ENCODE peak calls at places on chromosomes 2 and 18, in seven cellular contexts. O is AG08395; U is activated CD8-positive, alpha-beta memory T cell treated with anti-CD3 and anti-CD28 coated beads for 24 hours; N is CD4-positive, CD25-positive, alpha-beta regulatory T cell; T is hypothalamus; M is C1 segment of cervical spinal cord; X is memory B cell. G is an unnamed sample.

GRCh38 chr18:40413160-40413559 is 1541.9 kb upstream of the PIK3C3 start:
- DNase-seq in M (peak), U (no peak), N (no peak), T (no peak), O (peak), X (no peak), G (no peak)

GRCh38 chr2:116952254-116952653 is 862.2 kb upstream of the DDX18 start:
- DNase-seq in O (no peak), N (no peak), T (no peak), X (no peak), M (no peak), U (no peak), G (no peak)

GRCh38 chr2:123546348-123546747 is 478.7 kb upstream of the CNTNAP5 start:
- DNase-seq in N (no peak), U (no peak), M (no peak), T (no peak), O (no peak), X (no peak), G (no peak)

GRCh38 chr2:146523218-146523617 is 1321.6 kb upstream of the ACVR2A start:
- DNase-seq in T (no peak), X (no peak), O (no peak), U (no peak), N (no peak), M (no peak), G (no peak)

GRCh38 chr2:19784456-19784855 is 117.3 kb downstream of the TTC32 start:
- DNase-seq in T (no peak), O (no peak), N (no peak), M (no peak), U (no peak), X (no peak), G (no peak)

GRCh38 chr2:46972438-46972837 is 56.8 kb upstream of the MCFD2 start:
- DNase-seq in U (no peak), N (no peak), O (no peak), X (no peak), T (no peak), M (no peak), G (no peak)

GRCh38 chr2:227117027-227117426 is 47.0 kb downstream of the COL4A4 start:
- DNase-seq in U (no peak), M (no peak), X (no peak), N (no peak), O (no peak), T (no peak), G (no peak)

GRCh38 chr18:55272510-55273243 is 313.4 kb upstream of the CCDC68 start:
- DNase-seq in U (no peak), X (no peak), M (no peak), N (no peak), T (no peak), O (peak), G (no peak)

GRCh38 chr2:33167655-33168245 is 221.0 kb downstream of the LTBP1 start:
- DNase-seq in O (no peak), X (no peak), U (no peak), M (no peak), T (no peak), N (no peak), G (no peak)

GRCh38 chr2:216274194-216274593 is 98.1 kb downstream of the MARCHF4 start:
- DNase-seq in X (no peak), O (peak), M (no peak), T (no peak), N (no peak), U (no peak), G (no peak)

GRCh38 chr18:51227660-51228059 is 30.2 kb upstream of the MEX3C start:
- DNase-seq in M (no peak), T (no peak), O (no peak), X (no peak), U (no peak), N (no peak), G (no peak)

GRCh38 chr18:57441395-57441794 is 6.2 kb downstream of the ONECUT2 start:
- DNase-seq in U (no peak), X (no peak), T (no peak), O (peak), M (no peak), N (no peak), G (no peak)

GRCh38 chr2:180690611-180691010 is 289.8 kb upstream of the UBE2E3 start:
- DNase-seq in M (no peak), N (no peak), T (no peak), O (peak), X (no peak), U (no peak), G (no peak)

GRCh38 chr2:20514596-20515269 is 67.9 kb downstream of the RHOB start:
- DNase-seq in U (no peak), M (no peak), T (no peak), X (no peak), O (peak), N (no peak), G (no peak)

G was measured in naive thymus-derived CD4-positive, alpha-beta T cell.